ENCODE peak calls at places on chromosomes 7 and 10, in nine cellular contexts. O, H, V, P, U, M, S, I and K are unnamed samples.

GRCh38 chr7:134552105-134552504 is 3.2 kb downstream of the AKR1B15 start:
- DNase-seq in O (no peak), H (no peak), V (peak; percentile 20), P (no peak), U (no peak), M (no peak), S (peak; percentile 33), I (no peak), K (peak; percentile 27)

GRCh38 chr10:15369642-15370211 is 1.4 kb downstream of the FAM171A1 start:
- DNase-seq in O (no peak), H (peak; percentile 25), V (no peak), P (no peak), U (no peak), M (no peak), S (no peak), I (no peak), K (no peak)

GRCh38 chr10:116721991-116722392 is 20.4 kb downstream of the HSPA12A start:
- DNase-seq in O (no peak), H (peak; percentile 39), V (peak; percentile 78), P (no peak), U (no peak), M (no peak), S (peak; percentile 22), I (no peak), K (peak; percentile 64)

GRCh38 chr7:129499915-129500463 is 2.3 kb upstream of the SMKR1 start:
- DNase-seq in O (no peak), H (no peak), V (no peak), P (peak; percentile 19), U (no peak), M (no peak), S (no peak), I (no peak), K (no peak)

GRCh38 chr10:60542691-60543090 is 153.0 kb upstream of the ANK3 start:
- DNase-seq in O (no peak), H (no peak), V (no peak), P (no peak), U (no peak), M (no peak), S (no peak), I (no peak), K (no peak)

GRCh38 chr7:25726682-25727357 is 425.2 kb upstream of the NFE2L3 start:
- DNase-seq in O (no peak), H (no peak), V (no peak), P (no peak), U (no peak), M (no peak), S (no peak), I (no peak), K (no peak)

GRCh38 chr7:94062372-94062771 is 58.2 kb upstream of the BET1 start:
- DNase-seq in O (no peak), H (no peak), V (peak; percentile 47), P (no peak), U (no peak), M (no peak), S (no peak), I (no peak), K (peak; percentile 43)

GRCh38 chr7:1725199-1725701 is 55.2 kb downstream of the ELFN1 start:
- DNase-seq in O (peak; percentile 7), H (peak; percentile 15), V (no peak), P (no peak), U (no peak), M (no peak), S (peak; percentile 27), I (no peak), K (no peak)

GRCh38 chr7:121489440-121489839 is 93.3 kb upstream of the FAM3C start:
- DNase-seq in O (no peak), H (no peak), V (no peak), P (no peak), U (no peak), M (no peak), S (no peak), I (no peak), K (no peak)

GRCh38 chr7:151768805-151769188 is 108.1 kb downstream of the PRKAG2 start:
- DNase-seq in O (no peak), H (no peak), V (no peak), P (no peak), U (peak; percentile 7), M (no peak), S (no peak), I (no peak), K (no peak)

GRCh38 chr10:81820418-81820817 is 54.6 kb upstream of the NRG3 start:
- DNase-seq in O (no peak), H (no peak), V (no peak), P (no peak), U (no peak), M (no peak), S (no peak), I (no peak), K (no peak)

GRCh38 chr10:11934262-11934661 is 108.3 kb downstream of the UPF2 start:
- DNase-seq in O (no peak), H (no peak), V (no peak), P (no peak), U (no peak), M (no peak), S (no peak), I (no peak), K (peak; percentile 15)

GRCh38 chr10:110724116-110724701 is 80.1 kb downstream of the RBM20 start:
- DNase-seq in O (no peak), H (no peak), V (no peak), P (peak; percentile 82), U (no peak), M (no peak), S (no peak), I (no peak), K (no peak)

GRCh38 chr7:31710171-31710570 is 23.2 kb downstream of the PPP1R17 start:
- DNase-seq in O (no peak), H (no peak), V (no peak), P (no peak), U (no peak), M (no peak), S (no peak), I (no peak), K (no peak)

GRCh38 chr10:21732067-21732772 is 198.2 kb downstream of the MLLT10 start:
- DNase-seq in O (peak; percentile 66), H (peak; percentile 90), V (peak; percentile 82), P (peak; percentile 57), U (peak; percentile 34), M (peak; percentile 46), S (peak; percentile 88), I (no peak), K (peak; percentile 85)

DNA sequence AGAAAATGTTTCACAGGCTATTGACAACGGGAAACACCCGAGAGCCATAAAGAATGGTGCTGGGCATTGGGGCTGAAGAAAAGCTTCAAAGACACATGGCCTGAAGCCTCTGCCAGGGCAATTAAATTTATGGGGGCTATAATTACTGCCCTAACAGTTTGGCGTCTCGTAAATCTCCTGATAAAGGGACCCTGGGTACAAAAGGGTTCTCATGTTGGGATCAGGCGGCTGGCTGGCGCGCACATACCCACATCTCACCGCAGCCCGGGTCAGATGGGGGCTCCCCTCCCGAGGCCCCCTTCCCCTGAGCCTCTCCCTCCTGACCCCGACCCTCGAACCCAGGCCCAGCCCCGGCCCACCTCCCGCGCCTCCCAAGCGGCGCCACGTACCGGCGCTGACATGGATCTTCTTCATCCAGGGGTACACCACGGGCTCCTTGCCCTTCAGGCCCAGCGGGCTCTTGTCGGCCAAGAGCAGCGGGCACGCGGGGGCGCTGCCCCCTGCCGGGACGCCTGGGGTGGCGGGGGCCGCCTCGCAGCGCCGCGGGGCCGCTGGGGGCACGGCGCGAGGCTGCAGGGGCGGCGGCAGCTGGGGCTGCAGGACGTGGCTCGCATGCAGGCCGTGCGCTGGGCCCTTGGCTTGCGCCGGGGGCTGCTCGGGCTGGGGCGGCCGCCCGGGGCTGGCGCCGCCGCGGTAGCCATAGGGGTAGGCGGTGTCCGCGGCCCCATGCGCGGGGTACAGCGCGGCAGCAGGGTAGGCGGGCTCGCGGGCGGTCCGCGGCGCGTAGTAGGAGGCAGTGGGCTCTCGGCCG is 623 bp downstream of the HOXA4 start:
- DNase-seq in O (no peak), H (no peak), V (no peak), P (no peak), U (no peak), M (no peak), S (no peak), I (no peak), K (no peak)
- TF ChIP-seq CTCF in O (no peak), H (no peak), V (peak; percentile 39), P (no peak), U (no peak), M (no peak), S (no peak), I (no peak), K (no peak)

GRCh38 chr10:88113657-88114272 is 250.3 kb downstream of the PTEN start:
- DNase-seq in O (no peak), H (no peak), V (no peak), P (peak; percentile 63), U (no peak), M (no peak), S (no peak), I (no peak), K (no peak)

GRCh38 chr10:88115968-88116367 is 252.5 kb downstream of the PTEN start:
- DNase-seq in O (no peak), H (no peak), V (peak; percentile 88), P (no peak), U (no peak), M (no peak), S (no peak), I (no peak), K (peak; percentile 33)

GRCh38 chr10:88115406-88115805 is 252.0 kb downstream of the PTEN start:
- DNase-seq in O (no peak), H (no peak), V (no peak), P (no peak), U (no peak), M (no peak), S (no peak), I (no peak), K (no peak)

GRCh38 chr10:88113232-88113631 is 249.8 kb downstream of the PTEN start:
- DNase-seq in O (no peak), H (peak; percentile 65), V (no peak), P (peak; percentile 94), U (no peak), M (no peak), S (no peak), I (no peak), K (no peak)

DNA sequence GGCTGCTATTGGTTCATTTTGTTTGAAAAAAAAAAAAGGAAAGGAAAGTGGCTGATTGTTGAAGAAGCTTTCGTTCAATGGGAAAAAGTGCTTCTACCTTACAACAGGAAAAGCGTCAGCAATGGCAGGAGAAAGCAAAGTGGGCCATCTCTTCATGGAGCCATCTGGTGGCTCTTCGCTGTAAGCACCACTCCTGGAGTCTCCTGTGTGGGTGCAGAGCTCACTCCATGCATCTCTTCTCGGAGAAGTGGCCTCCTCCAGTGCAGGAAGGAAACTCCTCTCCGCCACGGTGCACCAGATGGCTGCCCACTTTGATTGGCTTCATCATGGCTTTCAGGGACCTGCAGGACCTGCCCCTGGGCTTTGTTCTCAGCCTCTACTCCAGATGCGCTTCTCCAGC is 250.9 kb downstream of the PTEN start:
- DNase-seq in O (no peak), H (peak; percentile 39), V (peak; percentile 25), P (peak; percentile 90), U (no peak), M (no peak), S (peak; percentile 32), I (no peak), K (peak; percentile 38)
- TF ChIP-seq CTCF in O (peak; percentile 47), H (peak; percentile 57), V (peak; percentile 34), P (peak; percentile 89), U (peak; percentile 50), M (no peak), S (peak; percentile 31), I (peak; percentile 9), K (peak; percentile 55)

GRCh38 chr10:87818505-87819273 is 663 bp upstream of the ATAD1 start:
- DNase-seq in O (no peak), H (no peak), V (peak; percentile 43), P (peak; percentile 91), U (peak; percentile 61), M (no peak), S (peak; percentile 8), I (no peak), K (peak; percentile 40)
- TF ChIP-seq CTCF in O (no peak), H (no peak), V (no peak), P (peak; percentile 50), U (peak; percentile 13), M (no peak), S (no peak), I (no peak), K (no peak)

GRCh38 chr7:98993024-98993897 is 114.9 kb downstream of the TRRAP start:
- DNase-seq in O (no peak), H (no peak), V (no peak), P (no peak), U (no peak), M (no peak), S (no peak), I (no peak), K (no peak)
- TF ChIP-seq CTCF in O (peak; percentile 14), H (no peak), V (no peak), P (peak; percentile 53), U (no peak), M (no peak), S (no peak), I (no peak), K (no peak)